ENCODE peak calls at places on chromosome 18, in six cellular contexts. One of them, this sample, is unnamed.

GRCh38 chr18:57301573-57302230 is 50.7 kb upstream of the ST8SIA3 start:
- DNase-seq in ovary: no peak
- DNase-seq in IMR-90: no peak
- DNase-seq in K562: no peak
- DNase-seq in spleen: no peak
- DNase-seq in tibial nerve: no peak
- DNase-seq in this sample: peak

GRCh38 chr18:44733069-44733753 is 52.5 kb downstream of the SETBP1 start:
- DNase-seq in IMR-90: peak
- DNase-seq in spleen: no peak
- DNase-seq in ovary: no peak
- DNase-seq in tibial nerve: peak
- DNase-seq in K562: peak
- DNase-seq in this sample: no peak

GRCh38 chr18:400466-400865 is 100.0 kb downstream of the COLEC12 start:
- DNase-seq in tibial nerve: peak
- DNase-seq in IMR-90: peak
- DNase-seq in ovary: no peak
- DNase-seq in spleen: no peak
- DNase-seq in K562: no peak
- DNase-seq in this sample: peak

GRCh38 chr18:36465276-36465675 is 167.8 kb downstream of the FHOD3 start:
- DNase-seq in IMR-90: no peak
- DNase-seq in ovary: no peak
- DNase-seq in spleen: no peak
- DNase-seq in K562: no peak
- DNase-seq in tibial nerve: no peak
- DNase-seq in this sample: no peak

GRCh38 chr18:42268186-42268725 is 313.2 kb downstream of the PIK3C3 start:
- DNase-seq in spleen: no peak
- DNase-seq in ovary: no peak
- DNase-seq in IMR-90: no peak
- DNase-seq in K562: no peak
- DNase-seq in tibial nerve: no peak
- DNase-seq in this sample: no peak

GRCh38 chr18:63758616-63759015 is 16.6 kb upstream of the SERPINB7 start:
- DNase-seq in ovary: no peak
- DNase-seq in K562: no peak
- DNase-seq in IMR-90: no peak
- DNase-seq in spleen: no peak
- DNase-seq in tibial nerve: no peak
- DNase-seq in this sample: no peak

GRCh38 chr18:12500986-12501385 is 93.3 kb downstream of the PRELID3A start:
- DNase-seq in ovary: no peak
- DNase-seq in tibial nerve: no peak
- DNase-seq in spleen: no peak
- DNase-seq in IMR-90: no peak
- DNase-seq in K562: no peak
- DNase-seq in this sample: peak

GRCh38 chr18:36187826-36188721 is 777 bp downstream of the MOCOS start:
- DNase-seq in K562: peak
- DNase-seq in ovary: peak
- DNase-seq in IMR-90: peak
- DNase-seq in spleen: peak
- DNase-seq in tibial nerve: no peak
- DNase-seq in this sample: no peak

GRCh38 chr18:64017870-64018269 is 48.0 kb downstream of the SERPINB8 start:
- DNase-seq in spleen: no peak
- DNase-seq in IMR-90: peak
- DNase-seq in K562: no peak
- DNase-seq in ovary: no peak
- DNase-seq in tibial nerve: no peak
- DNase-seq in this sample: no peak

GRCh38 chr18:79964330-79965118 is at the start of gene HSBP1L1:
- DNase-seq in IMR-90: no peak
- DNase-seq in tibial nerve: no peak
- DNase-seq in spleen: peak
- DNase-seq in ovary: peak
- DNase-seq in K562: no peak
- DNase-seq in this sample: peak

GRCh38 chr18:56576826-56577573 is 61.4 kb downstream of the TXNL1 start:
- DNase-seq in tibial nerve: no peak
- DNase-seq in spleen: no peak
- DNase-seq in K562: no peak
- DNase-seq in IMR-90: peak
- DNase-seq in ovary: no peak
- DNase-seq in this sample: no peak

GRCh38 chr18:31424383-31424988 is 23.1 kb upstream of the DSG3 start:
- DNase-seq in tibial nerve: no peak
- DNase-seq in IMR-90: peak
- DNase-seq in ovary: peak
- DNase-seq in spleen: no peak
- DNase-seq in K562: peak
- DNase-seq in this sample: no peak

GRCh38 chr18:59232309-59233016 is 12.5 kb downstream of the GRP start:
- DNase-seq in tibial nerve: no peak
- DNase-seq in IMR-90: no peak
- DNase-seq in ovary: no peak
- DNase-seq in spleen: no peak
- DNase-seq in K562: no peak
- DNase-seq in this sample: no peak

GRCh38 chr18:28365406-28365805 is 188.5 kb upstream of the CDH2 start:
- DNase-seq in K562: no peak
- DNase-seq in ovary: no peak
- DNase-seq in tibial nerve: no peak
- DNase-seq in spleen: no peak
- DNase-seq in IMR-90: peak
- DNase-seq in this sample: no peak

GRCh38 chr18:37381554-37381953 is 184.0 kb downstream of the CELF4 start:
- DNase-seq in ovary: no peak
- DNase-seq in K562: no peak
- DNase-seq in spleen: no peak
- DNase-seq in tibial nerve: no peak
- DNase-seq in IMR-90: no peak
- DNase-seq in this sample: no peak

GRCh38 chr18:7617738-7618422 is 50.8 kb downstream of the PTPRM start:
- DNase-seq in IMR-90: peak
- DNase-seq in K562: no peak
- DNase-seq in spleen: no peak
- DNase-seq in ovary: peak
- DNase-seq in tibial nerve: peak
- DNase-seq in this sample: peak

GRCh38 chr18:54069729-54070128 is 154.7 kb downstream of the MBD2 start:
- DNase-seq in K562: no peak
- DNase-seq in ovary: no peak
- DNase-seq in IMR-90: no peak
- DNase-seq in spleen: no peak
- DNase-seq in tibial nerve: no peak
- DNase-seq in this sample: no peak

GRCh38 chr18:44630118-44630517 is 50.6 kb upstream of the SETBP1 start:
- DNase-seq in K562: no peak
- DNase-seq in tibial nerve: no peak
- DNase-seq in ovary: no peak
- DNase-seq in spleen: no peak
- DNase-seq in IMR-90: no peak
- DNase-seq in this sample: no peak

GRCh38 chr18:12031836-12032235 is 50.5 kb downstream of the IMPA2 start:
- DNase-seq in spleen: no peak
- DNase-seq in IMR-90: peak
- DNase-seq in K562: no peak
- DNase-seq in tibial nerve: peak
- DNase-seq in ovary: peak
- DNase-seq in this sample: no peak

GRCh38 chr18:49755489-49755888 is 57.8 kb downstream of the ACAA2 start:
- DNase-seq in K562: no peak
- DNase-seq in IMR-90: no peak
- DNase-seq in spleen: no peak
- DNase-seq in ovary: no peak
- DNase-seq in tibial nerve: no peak
- DNase-seq in this sample: no peak

DNA sequence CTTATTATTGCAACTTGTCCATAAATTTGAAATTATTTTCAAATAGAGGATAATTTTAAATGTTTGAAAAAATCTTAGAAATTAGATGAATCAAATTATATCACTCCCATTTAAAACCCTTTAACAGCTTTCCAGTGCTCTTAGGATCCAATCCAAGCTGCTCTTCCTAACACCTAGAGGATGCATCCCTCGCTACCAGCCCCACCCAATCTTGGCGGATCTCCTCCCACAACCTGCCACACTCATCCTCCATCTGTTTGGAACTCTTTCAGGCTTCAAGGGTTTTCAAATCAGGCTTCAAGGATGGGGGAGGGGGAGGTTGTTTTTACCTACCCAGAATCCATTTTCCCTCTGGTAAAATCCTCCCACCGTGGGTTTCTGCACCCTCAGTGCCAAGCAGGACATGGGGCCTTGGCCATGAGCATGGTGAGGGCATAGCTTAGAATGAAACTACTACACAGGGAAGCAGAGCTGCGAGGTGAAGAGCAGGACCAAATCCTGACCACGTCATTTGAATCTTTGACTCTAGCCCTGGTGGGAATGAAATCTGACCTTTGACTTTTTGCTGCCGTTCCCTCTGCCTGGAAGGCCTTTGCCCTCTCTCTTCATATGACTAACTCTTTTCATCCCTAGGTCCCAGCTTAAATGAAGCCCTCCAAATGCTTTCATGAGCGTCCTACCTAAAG is 113.0 kb upstream of the MAPRE2 start:
- DNase-seq in ovary: no peak
- DNase-seq in K562: no peak
- DNase-seq in IMR-90: no peak
- DNase-seq in tibial nerve: no peak
- DNase-seq in spleen: no peak
- DNase-seq in this sample: no peak
- TF ChIP-seq POLR2A in ovary: no peak
- TF ChIP-seq POLR2A in K562: no peak
- TF ChIP-seq POLR2A in IMR-90: no peak
- TF ChIP-seq POLR2A in tibial nerve: no peak
- TF ChIP-seq POLR2A in spleen: no peak
- TF ChIP-seq POLR2A in this sample: no peak

DNA sequence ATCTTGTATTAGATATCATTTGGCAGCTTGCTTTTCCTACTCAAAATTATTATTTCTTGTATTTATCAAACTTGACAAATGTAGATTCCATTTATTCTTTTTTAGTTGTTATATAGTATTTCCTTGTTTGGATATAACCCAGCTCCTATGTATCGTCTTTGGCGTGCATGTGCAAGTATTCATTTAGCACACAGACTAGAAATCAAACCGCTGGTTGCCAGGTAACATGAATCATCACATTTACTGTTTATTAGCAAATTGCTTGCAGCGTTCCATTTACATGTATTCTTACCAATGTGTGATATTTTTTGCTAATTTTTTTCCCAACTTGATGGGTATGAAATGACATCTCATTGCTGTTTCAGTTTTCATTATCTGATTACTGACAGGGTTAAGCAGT is 2089.7 kb upstream of the CELF4 start:
- DNase-seq in tibial nerve: no peak
- DNase-seq in ovary: no peak
- DNase-seq in K562: no peak
- DNase-seq in spleen: no peak
- DNase-seq in IMR-90: no peak
- DNase-seq in this sample: no peak
- TF ChIP-seq CTCF in tibial nerve: no peak
- TF ChIP-seq CTCF in ovary: no peak
- TF ChIP-seq CTCF in K562: no peak
- TF ChIP-seq CTCF in spleen: no peak
- TF ChIP-seq CTCF in IMR-90: no peak
- TF ChIP-seq CTCF in this sample: no peak

GRCh38 chr18:76447268-76447890 is 47.7 kb downstream of the ZNF516 start:
- DNase-seq in IMR-90: no peak
- DNase-seq in ovary: peak
- DNase-seq in K562: no peak
- DNase-seq in tibial nerve: peak
- DNase-seq in spleen: peak
- DNase-seq in this sample: peak
- H3K27ac ChIP-seq in IMR-90: no peak
- H3K27ac ChIP-seq in ovary: no peak
- H3K27ac ChIP-seq in K562: no peak
- H3K27ac ChIP-seq in tibial nerve: peak
- H3K27ac ChIP-seq in spleen: peak
- H3K27ac ChIP-seq in this sample: peak

GRCh38 chr18:70288851-70289328 is at the start of gene SOCS6:
- DNase-seq in tibial nerve: no peak
- DNase-seq in IMR-90: peak
- DNase-seq in K562: no peak
- DNase-seq in spleen: peak
- DNase-seq in ovary: peak
- DNase-seq in this sample: peak

GRCh38 chr18:70288171-70288850 is 534 bp upstream of the SOCS6 start:
- DNase-seq in ovary: peak
- DNase-seq in spleen: no peak
- DNase-seq in tibial nerve: no peak
- DNase-seq in IMR-90: peak
- DNase-seq in K562: peak
- DNase-seq in this sample: no peak

GRCh38 chr18:70291295-70291574 is 2.4 kb downstream of the SOCS6 start:
- DNase-seq in tibial nerve: no peak
- DNase-seq in K562: no peak
- DNase-seq in ovary: no peak
- DNase-seq in IMR-90: no peak
- DNase-seq in spleen: no peak
- DNase-seq in this sample: no peak

GRCh38 chr18:70290482-70291294 is 1.8 kb downstream of the SOCS6 start:
- DNase-seq in spleen: no peak
- DNase-seq in tibial nerve: no peak
- DNase-seq in IMR-90: no peak
- DNase-seq in K562: no peak
- DNase-seq in ovary: no peak
- DNase-seq in this sample: no peak

DNA sequence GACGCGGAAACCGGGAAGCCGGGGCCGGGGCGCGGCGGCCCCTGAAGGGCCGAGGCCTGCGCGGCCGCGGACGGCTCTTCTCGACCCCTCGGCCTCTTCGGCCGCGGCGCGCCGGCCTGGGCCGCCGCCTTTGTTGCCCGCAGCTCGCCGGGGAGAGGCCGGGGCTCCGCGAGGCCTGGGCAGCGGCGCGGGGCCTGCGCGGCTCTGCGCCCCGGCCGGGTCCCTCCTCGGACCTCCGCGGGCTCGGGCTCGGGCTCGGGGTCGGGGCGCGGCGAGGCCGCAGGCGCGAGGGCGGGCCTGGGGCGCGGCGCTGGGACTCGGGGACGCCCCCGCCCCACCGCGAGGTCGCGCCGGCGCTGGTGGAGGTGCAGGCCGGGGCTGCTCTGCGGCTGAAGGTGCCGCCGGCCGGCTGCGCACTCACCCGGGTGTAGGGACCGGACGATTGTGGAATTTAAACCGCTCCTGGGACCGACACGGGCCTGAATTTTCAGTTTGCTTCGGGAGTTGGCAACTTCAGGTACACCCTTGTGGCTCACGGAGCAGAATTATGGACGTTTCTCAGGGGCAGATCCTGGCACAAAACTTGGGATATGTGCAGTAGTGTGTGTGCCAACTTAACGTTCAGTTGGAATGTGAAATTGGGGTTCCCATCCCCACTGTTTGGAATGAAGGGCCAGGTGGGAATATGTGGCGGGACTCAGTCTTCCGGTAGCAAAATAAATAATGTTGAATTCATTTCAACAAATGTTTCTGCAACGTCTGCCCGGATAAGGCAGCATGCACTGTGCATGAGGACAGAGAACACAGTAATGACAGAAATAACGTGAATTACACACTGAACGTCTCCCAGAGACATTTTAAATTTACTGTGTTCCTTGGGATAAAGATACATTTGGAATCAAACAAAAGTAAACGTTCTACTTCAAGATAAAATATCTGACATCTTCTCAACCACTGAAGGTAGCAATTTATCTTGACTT is 796 bp downstream of the SOCS6 start:
- DNase-seq in K562: peak
- DNase-seq in IMR-90: peak
- DNase-seq in spleen: no peak
- DNase-seq in ovary: peak
- DNase-seq in tibial nerve: no peak
- DNase-seq in this sample: peak
- TF ChIP-seq POLR2A in K562: no peak
- TF ChIP-seq POLR2A in IMR-90: no peak
- TF ChIP-seq POLR2A in spleen: no peak
- TF ChIP-seq POLR2A in ovary: no peak
- TF ChIP-seq POLR2A in tibial nerve: no peak
- TF ChIP-seq POLR2A in this sample: no peak